ENCODE peak calls at places on chromosome 10, in ten cellular contexts. Q is HCT116, T is esophagus squamous epithelium, Y is thyroid gland, I is IMR-90, H is tibial nerve, D is A549, W is upper lobe of left lung, B is lower leg skin, M is heart left ventricle. K is an unnamed sample.

GRCh38 chr10:57823398-57823797 is 444.3 kb downstream of the IPMK start:
- DNase-seq in D (no peak), I (no peak), M (no peak), W (no peak), Q (no peak), Y (no peak), T (no peak), B (no peak), H (no peak), K (no peak)

GRCh38 chr10:13715091-13715490 is 128.3 kb downstream of the PRPF18 start:
- DNase-seq in Y (no peak), D (no peak), M (no peak), I (no peak), T (no peak), H (no peak), Q (no peak), W (no peak), B (no peak), K (no peak)

GRCh38 chr10:28386508-28386868 is 83.6 kb upstream of the MPP7 start:
- DNase-seq in D (no peak), I (no peak), Y (no peak), T (no peak), B (no peak), H (no peak), W (no peak), M (no peak), Q (no peak), K (no peak)

GRCh38 chr10:75250934-75251333 is 15.2 kb upstream of the COMTD1 start:
- DNase-seq in T (no peak), Y (no peak), W (no peak), D (no peak), H (no peak), M (no peak), I (no peak), B (no peak), Q (no peak), K (no peak)

GRCh38 chr10:52453501-52453900 is 139.4 kb downstream of the DKK1 start:
- DNase-seq in D (no peak), T (no peak), W (no peak), B (no peak), I (no peak), H (no peak), M (no peak), Y (no peak), Q (no peak), K (no peak)

GRCh38 chr10:28910960-28911359 is 233.6 kb downstream of the BAMBI start:
- DNase-seq in D (no peak), Y (no peak), T (no peak), B (no peak), Q (no peak), M (no peak), I (peak; percentile 85), H (no peak), W (no peak), K (no peak)

GRCh38 chr10:4243651-4244050 is 458.6 kb upstream of the KLF6 start:
- DNase-seq in I (peak; percentile 100), W (no peak), Y (no peak), D (peak; percentile 61), B (peak; percentile 53), H (no peak), T (no peak), M (peak; percentile 41), Q (peak; percentile 61), K (peak; percentile 81)

GRCh38 chr10:63711866-63712716 is 190.9 kb downstream of the REEP3 start:
- DNase-seq in W (peak; percentile 98), D (peak; percentile 89), B (peak; percentile 94), T (peak; percentile 43), I (peak; percentile 97), Y (peak; percentile 100), Q (peak; percentile 99), M (peak; percentile 93), H (peak; percentile 88), K (peak; percentile 92)

DNA sequence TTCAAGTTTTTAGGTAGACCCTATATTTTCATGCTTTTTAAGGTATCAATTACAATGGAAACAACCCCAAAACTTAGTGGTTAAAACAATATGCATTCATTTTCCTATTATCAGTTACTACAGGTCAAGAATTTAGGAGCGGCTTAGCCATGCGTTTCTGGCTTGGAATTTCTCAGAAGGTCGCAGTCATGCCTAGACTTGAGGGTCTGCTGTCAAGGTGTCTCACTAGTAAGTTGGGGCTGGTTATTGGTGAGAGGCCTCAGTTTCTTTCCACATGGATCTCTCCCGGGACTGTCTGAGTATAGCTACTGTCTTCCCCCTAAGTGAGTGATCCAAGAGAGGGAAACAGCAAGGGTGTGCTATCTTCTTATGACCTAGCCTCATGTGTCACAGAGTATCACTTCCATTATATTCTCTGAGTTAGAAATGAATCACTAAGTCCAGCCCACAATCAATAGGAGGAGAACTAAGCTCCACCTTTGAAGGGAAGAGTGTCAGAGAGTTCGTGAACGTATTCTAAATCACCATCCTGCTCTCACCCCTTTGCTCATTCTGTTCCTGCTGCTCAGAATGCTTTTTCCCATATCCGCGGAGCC is 80.5 kb downstream of the RTKN2 start:
- DNase-seq in I (no peak), T (no peak), M (no peak), D (no peak), B (no peak), Q (no peak), Y (no peak), W (no peak), H (no peak), K (no peak)
- H3K4me3 ChIP-seq in I (no peak overlapping the region), T (no peak overlapping the region), M (no peak overlapping the region), D (no peak overlapping the region), B (no peak overlapping the region), Q (no peak overlapping the region), Y (no peak overlapping the region), W (no peak overlapping the region), H (no peak overlapping the region), K (no peak overlapping the region)

DNA sequence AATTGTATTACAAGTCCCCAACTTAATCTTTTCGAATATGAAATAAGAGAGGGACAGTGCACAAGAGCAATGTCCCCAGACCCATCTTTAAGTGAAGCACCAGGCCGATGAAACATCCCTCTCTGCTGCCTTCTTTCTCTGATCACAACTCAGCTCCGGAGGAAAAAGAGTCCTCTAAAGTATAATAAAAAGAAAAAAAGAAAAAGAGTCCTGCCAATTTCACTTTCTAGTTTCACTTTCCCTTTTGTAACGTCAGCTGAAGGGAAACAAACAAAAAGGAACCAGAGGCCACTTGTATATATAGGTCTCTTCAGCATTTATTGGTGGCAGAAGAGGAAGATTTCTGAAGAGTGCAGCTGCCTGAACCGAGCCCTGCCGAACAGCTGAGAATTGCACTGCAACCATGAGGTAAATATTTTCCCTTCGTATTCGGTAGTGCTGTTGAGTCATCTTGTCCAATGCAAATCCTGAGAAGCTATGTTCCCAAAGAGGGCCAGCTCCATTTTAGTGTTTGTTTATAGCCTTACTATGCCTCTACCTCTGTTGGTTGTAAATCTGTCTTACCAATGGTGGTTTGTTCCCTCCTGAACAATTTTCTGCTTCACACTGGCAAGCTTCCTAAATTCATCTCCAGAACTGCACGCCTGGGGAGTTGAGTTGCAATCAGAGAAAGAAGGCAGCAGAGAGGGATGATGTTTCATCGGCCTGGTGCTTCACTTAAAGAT is at the start of gene IFIT2:
- DNase-seq in B (no peak), Y (peak; percentile 22), D (peak; percentile 37), H (no peak), T (no peak), M (peak; percentile 38), W (peak; percentile 44), Q (no peak), I (peak; percentile 80), K (peak; percentile 41)
- TF ChIP-seq POLR2A in B (no peak), Y (peak; percentile 59), D (no peak), H (no peak), T (peak; percentile 55), M (no peak), W (no peak), Q (no peak), I (no peak), K (peak; percentile 66)

GRCh38 chr10:114879541-114880158 is 58.1 kb downstream of the FHIP2A start:
- DNase-seq in W (peak; percentile 23), B (no peak), I (peak; percentile 16), T (no peak), Q (peak; percentile 43), D (peak; percentile 51), M (no peak), H (no peak), Y (peak; percentile 11), K (no peak)
- H3K4me3 ChIP-seq in W (no peak overlapping the region), B (no peak overlapping the region), I (no peak overlapping the region), T (no peak overlapping the region), Q (peak overlapping the region; percentile 29), D (no peak overlapping the region), M (no peak overlapping the region), H (no peak overlapping the region), Y (no peak overlapping the region), K (no peak overlapping the region)

GRCh38 chr10:46285300-46285699 is 1.5 kb upstream of the ANTXRL start:
- DNase-seq in W (peak; percentile 18), B (no peak), Q (no peak), H (no peak), I (no peak), Y (no peak), M (no peak), D (no peak), T (no peak), K (no peak)

GRCh38 chr10:46283945-46284285 is 2.9 kb upstream of the ANTXRL start:
- DNase-seq in W (no peak), Q (no peak), T (no peak), I (no peak), B (no peak), Y (no peak), H (no peak), M (no peak), D (no peak), K (no peak)

GRCh38 chr10:46285966-46286620 is 704 bp upstream of the ANTXRL start:
- DNase-seq in H (no peak), M (no peak), I (no peak), B (no peak), W (peak; percentile 18), D (no peak), Q (no peak), Y (no peak), T (no peak), K (peak; percentile 6)

GRCh38 chr10:46283217-46283944 is 3.4 kb upstream of the ANTXRL start:
- DNase-seq in H (no peak), Q (no peak), W (no peak), D (no peak), I (no peak), M (no peak), B (no peak), T (no peak), Y (no peak), K (no peak)

DNA sequence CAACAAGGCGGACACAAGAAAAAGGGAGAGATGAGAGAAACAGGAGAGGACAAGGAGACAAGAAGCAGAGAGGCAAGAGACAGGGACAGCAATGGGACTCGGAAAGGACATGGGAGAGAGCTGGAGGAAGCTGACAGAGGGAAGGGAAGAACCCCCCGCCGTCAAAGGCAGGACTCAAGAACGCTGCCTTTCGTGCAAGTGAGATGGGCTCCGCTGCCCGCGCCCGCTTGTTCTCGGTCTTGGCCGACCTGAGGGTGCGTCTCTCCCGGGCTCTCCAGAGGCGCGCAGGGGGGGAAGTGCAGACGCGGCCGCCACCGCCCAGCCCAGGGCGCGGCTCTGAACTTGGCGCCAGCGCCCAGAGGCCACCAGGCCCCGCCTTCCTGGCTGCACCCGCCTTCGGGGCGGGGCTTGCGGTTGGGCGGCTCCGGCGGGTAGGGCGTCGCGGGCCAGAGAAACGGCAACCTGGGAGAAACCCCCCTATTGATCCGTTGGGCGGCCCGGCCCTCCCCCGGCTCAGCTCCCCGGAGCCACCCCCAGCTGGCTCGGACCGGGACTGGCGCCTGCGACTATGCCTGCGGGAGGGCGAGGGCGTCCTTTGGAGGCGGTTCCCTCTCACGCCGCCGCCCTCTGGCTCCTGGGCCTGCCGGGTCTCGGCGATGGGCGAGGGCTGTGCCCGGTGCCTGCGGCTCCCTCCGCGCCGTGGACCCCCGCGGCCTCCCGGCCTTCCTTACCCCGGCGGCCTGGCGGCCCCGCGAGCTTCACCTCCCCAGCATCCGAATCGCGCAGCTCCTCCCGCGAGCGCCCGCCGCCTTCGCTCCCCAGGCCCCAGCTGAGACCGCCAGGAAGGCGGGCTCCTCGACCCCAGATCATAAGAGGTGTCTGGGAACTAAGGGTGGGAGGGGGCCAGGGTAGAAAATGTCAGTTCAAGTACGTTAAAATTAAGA is 2.2 kb upstream of the ANTXRL start:
- DNase-seq in Y (peak; percentile 85), T (peak; percentile 21), M (peak; percentile 85), H (peak; percentile 76), D (peak; percentile 89), W (peak; percentile 93), Q (peak; percentile 26), I (peak; percentile 34), B (peak; percentile 84), K (peak; percentile 67)
- TF ChIP-seq POLR2A in Y (peak; percentile 55), T (peak; percentile 59), M (no peak), H (peak; percentile 15), D (peak; percentile 64), W (no peak), Q (peak; percentile 27), I (no peak), B (no peak), K (peak; percentile 59)